ENCODE peak calls at places on chromosome 18, in six cellular contexts. F is tibial artery; D is GM10248; R is GM06990; K is activated CD8-positive, alpha-beta T cell treated with anti-CD3 and anti-CD28 coated beads for 36 hours; V is colonic mucosa. J is an unnamed sample.

GRCh38 chr18:66156946-66157687 is 406.3 kb downstream of the CDH7 start:
- DNase-seq in K (no peak), F (no peak), D (no peak), V (no peak), R (no peak), J (peak; percentile 10)

GRCh38 chr18:35185771-35186170 is 55.1 kb upstream of the ZNF397 start:
- DNase-seq in D (no peak), K (no peak), F (no peak), R (no peak), V (no peak), J (no peak)

GRCh38 chr18:8890957-8891464 is 185.7 kb downstream of the MTCL1 start:
- DNase-seq in V (no peak), F (no peak), D (no peak), R (no peak), K (no peak), J (no peak)

GRCh38 chr18:49459404-49460171 is 857 bp downstream of the DYM start:
- DNase-seq in K (peak; percentile 56), R (no peak), D (peak; percentile 51), V (no peak), F (no peak), J (peak; percentile 32)

GRCh38 chr18:49055196-49055595 is 104.4 kb upstream of the SMAD7 start:
- DNase-seq in R (no peak), F (no peak), D (no peak), K (no peak), V (no peak), J (no peak)

GRCh38 chr18:25351773-25352628 is at the start of gene ZNF521:
- DNase-seq in V (peak; percentile 72), K (peak; percentile 55), D (peak; percentile 76), F (peak; percentile 92), R (peak; percentile 73), J (peak; percentile 85)

GRCh38 chr18:72086421-72086820 is 457.7 kb downstream of the CBLN2 start:
- DNase-seq in R (no peak), V (no peak), K (no peak), F (no peak), D (no peak), J (no peak)

GRCh38 chr18:48104703-48105102 is 174.2 kb upstream of the SMAD2 start:
- DNase-seq in V (no peak), D (no peak), F (no peak), R (no peak), K (no peak), J (no peak)

GRCh38 chr18:76679877-76680276 is 142.5 kb upstream of the ZNF236 start:
- DNase-seq in F (no peak), D (no peak), V (no peak), K (no peak), R (no peak), J (no peak)

GRCh38 chr18:74895686-74896085 is 298.0 kb downstream of the ZNF407 start:
- DNase-seq in R (no peak), F (no peak), D (no peak), V (no peak), K (no peak), J (no peak)

GRCh38 chr18:8800445-8800844 is 95.1 kb downstream of the MTCL1 start:
- DNase-seq in R (no peak), D (no peak), V (no peak), K (no peak), F (no peak), J (no peak)

GRCh38 chr18:2654105-2654827 is 1.3 kb upstream of the SMCHD1 start:
- DNase-seq in F (no peak), K (no peak), D (no peak), R (no peak), V (no peak), J (no peak)

GRCh38 chr18:45974088-45974536 is 7.0 kb upstream of the EPG5 start:
- DNase-seq in K (peak; percentile 88), F (no peak), R (no peak), V (peak; percentile 79), D (peak; percentile 28), J (peak; percentile 44)

GRCh38 chr18:34039194-34039593 is 185.5 kb downstream of the NOL4 start:
- DNase-seq in V (no peak), K (no peak), F (no peak), R (no peak), D (no peak), J (no peak)

GRCh38 chr18:60965856-60966255 is 367.4 kb upstream of the CDH20 start:
- DNase-seq in V (no peak), F (no peak), D (no peak), R (no peak), K (no peak), J (no peak)

GRCh38 chr18:55506074-55506473 is 81.9 kb downstream of the TCF4 start:
- DNase-seq in F (no peak), V (no peak), K (no peak), R (no peak), D (no peak), J (no peak)

GRCh38 chr18:79940126-79940813 is 11.2 kb downstream of the SLC66A2 start:
- DNase-seq in K (no peak), V (peak; percentile 22), R (no peak), F (peak; percentile 37), D (no peak), J (no peak)

GRCh38 chr18:44723973-44724778 is 43.5 kb downstream of the SETBP1 start:
- DNase-seq in R (no peak), D (no peak), F (no peak), V (no peak), K (peak; percentile 43), J (no peak)

GRCh38 chr18:35463050-35463449 is 34.7 kb downstream of the INO80C start:
- DNase-seq in D (no peak), V (no peak), K (no peak), R (no peak), F (no peak), J (no peak)

GRCh38 chr18:79458131-79458838 is 62.6 kb downstream of the NFATC1 start:
- DNase-seq in D (no peak), K (no peak), V (peak; percentile 22), R (no peak), F (peak; percentile 86), J (no peak)

GRCh38 chr18:8662574-8663255 is 42.6 kb upstream of the MTCL1 start:
- DNase-seq in R (no peak), F (no peak), K (no peak), V (no peak), D (no peak), J (no peak)

DNA sequence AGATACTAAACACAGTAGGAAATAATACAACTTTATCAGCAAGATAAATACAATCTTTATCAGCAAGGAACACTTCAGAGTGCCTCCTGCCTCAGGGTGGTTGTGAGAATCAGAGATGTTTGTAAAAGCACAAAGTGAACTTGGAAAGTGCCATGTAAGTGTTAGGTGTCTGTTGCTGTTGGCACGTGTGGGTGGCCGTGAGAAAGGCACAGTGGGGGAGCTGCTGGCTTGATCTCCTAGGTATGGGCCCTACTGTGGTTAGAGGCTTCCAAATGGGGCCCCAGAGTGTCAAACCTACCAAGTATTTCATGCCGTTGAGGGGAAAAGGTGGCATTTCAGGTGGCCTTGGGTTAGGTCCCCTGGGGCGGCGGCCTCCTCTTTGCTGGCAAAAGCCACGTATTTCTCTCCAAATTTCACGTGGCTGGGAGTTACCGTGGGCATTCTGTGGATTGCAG is 72.0 kb downstream of the MAPK4 start:
- DNase-seq in R (no peak), D (no peak), K (no peak), F (no peak), V (no peak), J (no peak)
- TF ChIP-seq CTCF in R (no peak), D (no peak), K (no peak), F (no peak), V (no peak), J (no peak)

DNA sequence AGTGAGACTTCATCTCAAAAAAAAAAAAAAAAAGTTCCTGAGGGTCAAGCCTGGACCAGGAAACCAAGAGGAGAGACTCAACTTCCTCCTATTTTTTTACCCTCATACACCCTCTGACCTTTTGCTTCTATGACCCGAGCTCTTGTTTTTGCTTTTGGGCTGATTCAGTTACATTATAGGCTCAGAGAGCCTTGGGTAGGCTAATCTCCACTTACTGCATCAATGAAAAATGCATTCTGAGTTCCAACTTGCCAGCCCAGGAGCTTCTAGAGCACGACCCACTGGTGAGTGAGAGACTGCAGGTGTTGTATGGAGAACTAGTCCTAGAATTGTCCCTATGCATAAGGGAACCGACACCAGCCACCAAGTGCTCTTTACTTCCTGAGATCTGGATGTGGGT is 91.1 kb downstream of the CABLES1 start:
- DNase-seq in K (no peak), V (no peak), F (no peak), R (no peak), D (no peak), J (no peak)
- TF ChIP-seq CTCF in K (no peak), V (no peak), F (no peak), R (no peak), D (no peak), J (no peak)

DNA sequence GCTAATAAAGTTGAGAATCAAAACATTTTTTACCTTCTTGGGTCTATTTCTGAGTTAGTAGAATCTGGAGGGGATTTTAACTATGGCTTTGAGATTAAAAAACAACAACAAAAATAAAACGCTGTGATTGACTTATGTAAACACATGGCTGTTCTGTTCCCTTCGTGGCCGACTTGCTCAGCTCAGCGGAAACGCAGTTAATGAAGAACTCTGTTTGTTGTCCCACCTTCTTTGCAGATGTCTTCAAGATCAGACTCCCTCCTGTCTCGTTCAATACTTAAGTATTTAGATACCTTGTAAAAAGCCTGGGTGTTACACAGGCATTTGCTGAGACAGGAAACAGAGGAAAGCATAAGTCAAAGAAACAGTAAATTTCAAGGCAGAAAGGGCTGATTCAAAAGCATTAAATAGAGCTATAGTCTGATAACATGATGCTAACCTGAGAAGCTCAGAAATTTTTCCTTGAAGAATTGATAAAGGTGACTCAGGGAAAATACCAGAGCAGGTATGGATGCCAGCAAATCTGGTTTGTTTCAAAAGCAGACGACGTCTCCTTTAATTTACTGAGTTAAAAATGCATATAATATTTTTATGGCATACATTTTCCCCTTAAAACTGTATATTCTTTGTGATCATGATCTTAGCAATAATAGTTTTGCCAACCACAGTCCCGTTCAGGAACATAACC is 21.7 kb upstream of the POLI start:
- DNase-seq in R (no peak), F (no peak), D (no peak), V (no peak), K (no peak), J (no peak)
- TF ChIP-seq CTCF in R (no peak), F (no peak), D (no peak), V (no peak), K (no peak), J (no peak)

DNA sequence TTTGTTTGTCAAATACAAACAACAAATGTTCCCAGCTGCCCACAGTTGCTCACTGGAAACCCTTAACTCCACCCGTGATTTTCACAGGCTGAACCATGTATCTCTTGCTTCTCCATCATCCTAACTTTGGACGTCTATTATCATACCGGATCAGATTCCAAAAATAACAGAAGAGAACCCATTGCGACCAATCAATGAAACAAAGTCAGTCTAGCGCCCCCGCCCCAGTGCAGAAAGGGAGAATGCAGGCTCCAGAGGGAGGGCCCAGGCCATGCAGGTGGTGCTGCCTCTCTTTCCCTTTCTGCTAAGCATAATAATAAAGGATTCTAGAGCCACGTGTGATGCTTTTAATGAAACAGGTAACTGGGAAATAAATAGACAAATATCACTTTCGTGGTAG is 24.1 kb downstream of the COLEC12 start:
- DNase-seq in R (no peak), F (no peak), V (no peak), D (no peak), K (no peak), J (no peak)
- TF ChIP-seq CTCF in R (no peak), F (no peak), V (no peak), D (no peak), K (no peak), J (no peak)

DNA sequence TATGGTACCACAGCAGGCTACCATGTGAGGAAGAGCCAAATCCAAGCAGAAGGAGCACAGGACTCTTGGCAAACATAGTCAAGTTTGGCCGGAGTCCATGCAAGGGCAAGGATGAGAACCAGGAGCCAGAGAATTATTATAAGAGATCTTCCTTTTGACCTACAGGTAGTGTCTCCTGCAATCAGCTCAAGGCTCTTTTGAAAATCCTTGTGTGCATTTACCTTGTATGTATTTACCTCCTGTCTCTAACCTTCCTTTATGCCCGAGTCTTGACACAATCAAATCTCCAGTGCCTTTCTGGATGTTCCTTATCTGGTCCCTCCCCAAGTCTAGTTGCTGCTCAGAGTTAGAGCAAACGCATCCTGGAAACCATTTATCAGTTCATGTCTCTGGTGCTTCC is 855.0 kb upstream of the CELF4 start:
- DNase-seq in V (no peak), F (no peak), K (no peak), D (no peak), R (no peak), J (no peak)
- TF ChIP-seq CTCF in V (no peak), F (no peak), K (no peak), D (no peak), R (no peak), J (no peak)